ENCODE peak calls at places on chromosomes 13 and 19, in five cellular contexts. F is neuronal stem cell; I is stimulated activated CD8-positive, alpha-beta memory T cell treated with anti-CD3 and anti-CD28 coated beads, Interleukin-4, amount 100 ng/mL, for 24 hours; L is activated T-cell treated with anti-CD3 and anti-CD28 coated beads, Interleukin-2, amount 50 U/mL, for 1 hour; X is cardiac fibroblast. S is an unnamed sample.
A peak's percentile ranks its signal among the peaks of the same experiment; 100 is the strongest.

GRCh38 chr19:8209111-8209964 is at the start of gene CERS4:
- DNase-seq in F (peak; percentile 82), I (peak; percentile 70), L (peak; percentile 87), X (peak; percentile 10), S (no peak)

GRCh38 chr19:19459099-19459498 is 53.6 kb downstream of the GATAD2A start:
- DNase-seq in F (no peak), I (no peak), L (no peak), X (peak; percentile 45), S (no peak)

GRCh38 chr13:101453784-101454201 is 1.3 kb downstream of the ITGBL1 start:
- DNase-seq in F (no peak), I (no peak), L (no peak), X (no peak), S (no peak)

GRCh38 chr13:75723927-75724326 is 87.8 kb downstream of the LMO7 start:
- DNase-seq in F (no peak), I (no peak), L (no peak), X (no peak), S (no peak)

GRCh38 chr13:51125495-51126226 is 14.6 kb upstream of the C13orf42 start:
- DNase-seq in F (peak; percentile 43), I (no peak), L (peak; percentile 36), X (peak; percentile 71), S (peak; percentile 31)

GRCh38 chr13:35475960-35476943 is at the start of gene MAB21L1:
- DNase-seq in F (peak; percentile 59), I (no peak), L (no peak), X (peak; percentile 21), S (no peak)

GRCh38 chr13:95787356-95788099 is 110.6 kb downstream of the DNAJC3 start:
- DNase-seq in F (no peak), I (no peak), L (no peak), X (peak; percentile 9), S (no peak)

GRCh38 chr13:65744761-65745160 is 1485.4 kb downstream of the PCDH9 start:
- DNase-seq in F (no peak), I (no peak), L (no peak), X (peak; percentile 54), S (no peak)

GRCh38 chr13:71864094-71864980 is 2.7 kb downstream of the DACH1 start:
- DNase-seq in F (no peak), I (no peak), L (peak; percentile 22), X (peak; percentile 14), S (no peak)

S was measured in DND-41.